ENCODE peak calls at places on chromosomes 3 and 15, in nine cellular contexts. G, I, A, X, W, K, C, U and E are unnamed samples.

GRCh38 chr3:143476965-143477640 is 357.5 kb downstream of the CHST2 start:
- DNase-seq in G (no peak), I (no peak), A (no peak), X (no peak), W (no peak), K (no peak), C (no peak), U (no peak), E (no peak)

GRCh38 chr3:7788881-7789280 is 712.7 kb upstream of the LMCD1 start:
- DNase-seq in G (no peak), I (no peak), A (no peak), X (no peak), W (no peak), K (no peak), C (no peak), U (no peak), E (no peak)

GRCh38 chr15:25784141-25784540 is 79.0 kb downstream of the ATP10A start:
- DNase-seq in G (no peak), I (peak), A (no peak), X (no peak), W (no peak), K (no peak), C (no peak), U (no peak), E (no peak)

GRCh38 chr15:73866881-73867410 is 6.4 kb upstream of the TBC1D21 start:
- DNase-seq in G (no peak), I (no peak), A (no peak), X (no peak), W (no peak), K (no peak), C (no peak), U (no peak), E (peak)

GRCh38 chr3:43762486-43762885 is 71.7 kb downstream of the ABHD5 start:
- DNase-seq in G (no peak), I (no peak), A (no peak), X (no peak), W (no peak), K (no peak), C (no peak), U (no peak), E (no peak)

GRCh38 chr3:97353176-97353575 is 411.4 kb upstream of the ARL6 start:
- DNase-seq in G (no peak), I (no peak), A (no peak), X (no peak), W (no peak), K (no peak), C (no peak), U (no peak), E (no peak)

GRCh38 chr3:45029216-45029615 is 3.1 kb downstream of the CLEC3B start:
- DNase-seq in G (no peak), I (no peak), A (no peak), X (no peak), W (no peak), K (no peak), C (no peak), U (no peak), E (no peak)

GRCh38 chr3:96986241-96986640 is 171.8 kb downstream of the EPHA6 start:
- DNase-seq in G (no peak), I (no peak), A (no peak), X (no peak), W (no peak), K (no peak), C (no peak), U (no peak), E (no peak)

GRCh38 chr3:49009391-49009790 is 2.2 kb downstream of the WDR6 start:
- DNase-seq in G (no peak), I (no peak), A (no peak), X (no peak), W (no peak), K (no peak), C (no peak), U (no peak), E (no peak)

GRCh38 chr3:192063570-192063969 is 602.6 kb downstream of the PYDC2 start:
- DNase-seq in G (no peak), I (no peak), A (peak), X (no peak), W (no peak), K (no peak), C (no peak), U (no peak), E (no peak)

GRCh38 chr15:88635343-88635742 is 3.5 kb upstream of the ISG20 start:
- DNase-seq in G (no peak), I (peak), A (peak), X (peak), W (no peak), K (no peak), C (peak), U (no peak), E (peak)